ENCODE peak calls at places on chromosomes 3 and 15, in four cellular contexts. G, R, M and C are unnamed samples.

GRCh38 chr3:31186041-31186440 is 291.6 kb upstream of the GADL1 start:
- DNase-seq in G (no peak), R (no peak), M (no peak), C (no peak)

GRCh38 chr15:40776537-40777141 is 6.9 kb downstream of the C15orf62 start:
- DNase-seq in G (peak), R (no peak), M (no peak), C (no peak)

GRCh38 chr3:13277860-13278531 is 142.1 kb downstream of the NUP210 start:
- DNase-seq in G (peak), R (no peak), M (no peak), C (peak)

GRCh38 chr3:115915061-115915460 is 291.8 kb downstream of the GAP43 start:
- DNase-seq in G (no peak), R (no peak), M (no peak), C (no peak)

GRCh38 chr15:74523982-74524381 is 17.0 kb upstream of the ARID3B start:
- DNase-seq in G (no peak), R (no peak), M (no peak), C (no peak)

GRCh38 chr15:70034141-70034540 is 63.6 kb downstream of the TLE3 start:
- DNase-seq in G (no peak), R (no peak), M (no peak), C (no peak)

GRCh38 chr3:41118461-41119385 is 80.6 kb upstream of the CTNNB1 start:
- DNase-seq in G (no peak), R (no peak), M (no peak), C (no peak)

GRCh38 chr3:184305577-184305976 is 6.5 kb downstream of the PSMD2 start:
- DNase-seq in G (no peak), R (no peak), M (no peak), C (no peak)

GRCh38 chr15:40769310-40770146 is at the start of gene C15orf62:
- DNase-seq in G (no peak), R (no peak), M (no peak), C (no peak)

GRCh38 chr3:125386811-125387210 is 11.7 kb upstream of the ZNF148 start:
- DNase-seq in G (no peak), R (no peak), M (no peak), C (peak)
- H3K27ac ChIP-seq in G (no peak), R (no peak), M (no peak), C (no peak)

GRCh38 chr15:29468899-29469298 is 199.3 kb upstream of the NSMCE3 start:
- DNase-seq in G (no peak), R (no peak), M (no peak), C (no peak)

GRCh38 chr15:29461877-29462276 is 192.3 kb upstream of the NSMCE3 start:
- DNase-seq in G (no peak), R (no peak), M (no peak), C (no peak)

GRCh38 chr15:29465196-29465595 is 195.6 kb upstream of the NSMCE3 start:
- DNase-seq in G (no peak), R (no peak), M (peak), C (no peak)

GRCh38 chr15:29466292-29466691 is 196.7 kb upstream of the NSMCE3 start:
- DNase-seq in G (no peak), R (no peak), M (no peak), C (no peak)

GRCh38 chr15:29465816-29466215 is 196.2 kb upstream of the NSMCE3 start:
- DNase-seq in G (no peak), R (no peak), M (no peak), C (no peak)
- H3K27ac ChIP-seq in G (no peak), R (no peak), M (no peak), C (no peak)

DNA sequence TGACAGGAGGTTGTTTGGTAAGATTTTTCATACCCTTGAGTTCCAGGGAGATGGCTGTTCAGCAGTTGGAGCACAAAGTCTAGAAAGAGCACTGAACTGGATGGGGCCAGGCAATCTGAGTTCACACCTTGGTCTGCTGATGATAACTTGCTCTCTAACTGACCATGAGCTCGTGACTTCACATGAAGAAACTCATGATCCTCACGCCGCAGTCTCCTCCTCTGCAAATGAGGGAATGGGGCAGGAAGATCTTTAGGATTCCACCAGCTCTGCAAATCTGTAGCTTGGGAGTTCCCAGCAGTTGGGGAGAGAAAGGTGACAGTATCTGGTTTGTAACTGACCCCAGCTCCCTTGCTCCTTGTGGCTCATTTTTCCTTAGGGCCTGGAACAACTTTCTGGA is 33.7 kb downstream of the CORO2B start:
- DNase-seq in G (no peak), R (no peak), M (no peak), C (no peak)
- H3K27ac ChIP-seq in G (no peak), R (no peak), M (no peak), C (no peak)

GRCh38 chr15:100866386-100867330 is 13.0 kb upstream of the ALDH1A3 start:
- DNase-seq in G (no peak), R (no peak), M (no peak), C (no peak)
- H3K27ac ChIP-seq in G (no peak), R (no peak), M (no peak), C (no peak)

DNA sequence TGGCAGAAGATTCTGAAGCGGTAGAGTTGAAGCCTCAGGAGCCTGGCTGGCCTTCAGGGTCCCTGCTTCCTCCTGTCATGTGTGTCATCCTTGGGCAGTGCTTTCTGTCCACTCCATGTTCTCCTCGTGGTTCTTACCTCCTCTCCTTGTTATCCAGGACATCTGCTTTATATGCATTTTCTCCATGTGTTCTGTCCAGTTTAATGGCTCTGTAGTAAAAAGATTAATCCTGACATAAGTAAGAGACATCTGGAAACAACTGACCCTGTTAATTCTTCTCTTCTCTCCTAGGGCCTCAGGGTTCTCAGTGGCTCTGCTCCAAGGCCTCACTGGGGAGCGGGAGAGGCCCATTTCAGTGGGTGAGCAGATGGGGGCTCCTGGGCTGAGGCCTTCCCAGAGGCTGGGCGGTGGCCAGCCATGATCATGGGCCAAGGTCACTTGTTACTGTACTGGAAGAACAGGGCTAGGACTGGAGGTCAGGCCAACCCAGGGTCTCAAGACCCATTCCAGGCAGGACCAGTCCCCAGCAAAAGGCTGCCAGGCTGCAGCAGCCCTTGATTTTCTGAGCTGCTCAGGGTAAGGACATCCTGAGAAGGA is 20.2 kb upstream of the CDCP1 start:
- DNase-seq in G (no peak), R (no peak), M (no peak), C (peak)
- H3K27ac ChIP-seq in G (no peak), R (peak), M (no peak), C (no peak)

GRCh38 chr15:64825081-64825430 is 391 bp downstream of the PIF1 start:
- DNase-seq in G (no peak), R (no peak), M (no peak), C (no peak)
- H3K27ac ChIP-seq in G (no peak), R (peak), M (peak), C (no peak)

GRCh38 chr3:85721409-85722145 is 762.8 kb downstream of the CADM2 start:
- DNase-seq in G (no peak), R (no peak), M (no peak), C (no peak)
- H3K27ac ChIP-seq in G (no peak), R (no peak), M (no peak), C (no peak)

GRCh38 chr3:23820888-23821287 is 15.1 kb downstream of the UBE2E1 start:
- DNase-seq in G (no peak), R (no peak), M (no peak), C (no peak)
- H3K27ac ChIP-seq in G (no peak), R (no peak), M (no peak), C (no peak)

GRCh38 chr3:195154793-195155535 is 116.0 kb downstream of the XXYLT1 start:
- DNase-seq in G (peak), R (no peak), M (peak), C (peak)
- H3K27ac ChIP-seq in G (peak), R (no peak), M (peak), C (peak)